ENCODE peak calls at places on chromosomes 2 and 18, in five cellular contexts. E is kidney tubule cell, Z is Kasumi-1, I is H54, H is hepatic stellate cell. G is an unnamed sample.

GRCh38 chr2:234770081-234770506 is 181.7 kb upstream of the SH3BP4 start:
- DNase-seq in E (no peak), Z (no peak), I (no peak), H (no peak), G (no peak)

GRCh38 chr2:143171817-143172216 is 42.6 kb downstream of the ARHGAP15 start:
- DNase-seq in E (peak; percentile 15), Z (no peak), I (no peak), H (no peak), G (no peak)

GRCh38 chr18:13500891-13501887 is 225.2 kb downstream of the FAM210A start:
- DNase-seq in E (peak; percentile 94), Z (no peak), I (peak; percentile 50), H (no peak), G (no peak)

GRCh38 chr2:168490015-168490874 is 34.2 kb downstream of the CERS6 start:
- DNase-seq in E (peak; percentile 5), Z (peak; percentile 98), I (peak; percentile 3), H (peak; percentile 2), G (peak; percentile 30)

GRCh38 chr2:27051902-27052645 is 606 bp downstream of the AGBL5 start:
- DNase-seq in E (peak; percentile 13), Z (peak; percentile 33), I (no peak), H (peak; percentile 38), G (no peak)

GRCh38 chr18:75137346-75137877 is 71.5 kb downstream of the PTGR3 start:
- DNase-seq in E (no peak), Z (no peak), I (no peak), H (no peak), G (no peak)

GRCh38 chr2:65800998-65801397 is 368.6 kb upstream of the SPRED2 start:
- DNase-seq in E (peak; percentile 32), Z (no peak), I (peak; percentile 6), H (peak; percentile 9), G (no peak)

GRCh38 chr18:38951633-38952032 is 1386.0 kb upstream of the CELF4 start:
- DNase-seq in E (peak; percentile 73), Z (no peak), I (no peak), H (no peak), G (no peak)

GRCh38 chr2:3379647-3380534 is at the start of gene TRAPPC12:
- DNase-seq in E (peak; percentile 92), Z (peak; percentile 87), I (peak; percentile 78), H (peak; percentile 90), G (peak; percentile 48)

GRCh38 chr2:106115250-106115649 is 78.9 kb downstream of the UXS1 start:
- DNase-seq in E (peak; percentile 97), Z (no peak), I (peak; percentile 76), H (peak; percentile 92), G (peak; percentile 44)

GRCh38 chr18:49162226-49162848 is 211.6 kb upstream of the SMAD7 start:
- DNase-seq in E (no peak), Z (no peak), I (no peak), H (no peak), G (no peak)

GRCh38 chr2:102355526-102356380 is at the start of gene IL18R1:
- DNase-seq in E (peak; percentile 83), Z (peak; percentile 66), I (peak; percentile 61), H (peak; percentile 60), G (no peak)

GRCh38 chr2:197851451-197851850 is 47.1 kb downstream of the PLCL1 start:
- DNase-seq in E (no peak), Z (peak; percentile 27), I (no peak), H (no peak), G (no peak)

GRCh38 chr2:70921031-70921430 is 14.7 kb upstream of the ATP6V1B1 start:
- DNase-seq in E (no peak), Z (no peak), I (no peak), H (no peak), G (no peak)

GRCh38 chr2:238843476-238843875 is 4.4 kb upstream of the TWIST2 start:
- DNase-seq in E (no peak), Z (no peak), I (no peak), H (no peak), G (no peak)

GRCh38 chr2:127058246-127058580 is 48.7 kb downstream of the BIN1 start:
- DNase-seq in E (no peak), Z (peak; percentile 94), I (no peak), H (no peak), G (no peak)

GRCh38 chr2:152468832-152469692 is 134.1 kb downstream of the FMNL2 start:
- DNase-seq in E (peak; percentile 62), Z (peak; percentile 99), I (no peak), H (no peak), G (no peak)

GRCh38 chr2:15145046-15145817 is 415.9 kb downstream of the NBAS start:
- DNase-seq in E (no peak), Z (no peak), I (no peak), H (no peak), G (no peak)

GRCh38 chr2:152594022-152594712 is 123.1 kb downstream of the PRPF40A start:
- DNase-seq in E (no peak), Z (peak; percentile 100), I (no peak), H (no peak), G (no peak)

GRCh38 chr18:42893991-42894390 is 221.5 kb downstream of the RIT2 start:
- DNase-seq in E (no peak), Z (no peak), I (no peak), H (no peak), G (no peak)

GRCh38 chr2:159637988-159638501 is 21.7 kb upstream of the BAZ2B start:
- DNase-seq in E (peak; percentile 95), Z (no peak), I (no peak), H (no peak), G (no peak)

G was measured in HFF-Myc.